ENCODE peak calls at places on chromosomes 1 and 21, in five cellular contexts. A is neuronal stem cell, Z is H1, V is mesendoderm, G is IMR-90. O is an unnamed sample.

GRCh38 chr1:65431111-65431705 is 10.7 kb downstream of the LEPR start:
- DNase-seq in A (no peak), V (peak; percentile 51), G (peak; percentile 55), Z (no peak), O (peak; percentile 51)

GRCh38 chr21:41742073-41742875 is 24.6 kb downstream of the RIPK4 start:
- DNase-seq in V (no peak), G (no peak), Z (no peak), A (no peak), O (no peak)

GRCh38 chr1:229940689-229941088 is 126.3 kb upstream of the GALNT2 start:
- DNase-seq in G (peak; percentile 6), Z (no peak), A (no peak), V (peak; percentile 19), O (no peak)

GRCh38 chr1:8377382-8377928 is 59.5 kb downstream of the SLC45A1 start:
- DNase-seq in V (no peak), G (no peak), Z (no peak), A (no peak), O (no peak)

GRCh38 chr21:33427051-33427450 is 23.8 kb downstream of the IFNGR2 start:
- DNase-seq in A (no peak), V (no peak), G (no peak), Z (no peak), O (no peak)

GRCh38 chr1:1891349-1892078 is 627 bp upstream of the GNB1 start:
- DNase-seq in Z (no peak), G (peak; percentile 45), A (peak; percentile 51), V (peak; percentile 67), O (peak; percentile 39)

GRCh38 chr1:119275145-119275929 is 93.2 kb upstream of the HAO2 start:
- DNase-seq in Z (no peak), A (peak; percentile 52), G (peak; percentile 67), V (peak; percentile 67), O (peak; percentile 56)

GRCh38 chr1:222043444-222044292 is 301.8 kb upstream of the DUSP10 start:
- DNase-seq in Z (no peak), V (no peak), A (no peak), G (peak; percentile 98), O (no peak)

GRCh38 chr1:2556277-2557145 is at the start of gene TNFRSF14:
- DNase-seq in V (no peak), G (peak; percentile 35), Z (no peak), A (no peak), O (peak; percentile 33)

GRCh38 chr1:233994112-233994511 is 89.6 kb downstream of the SLC35F3 start:
- DNase-seq in G (no peak), V (no peak), Z (no peak), A (no peak), O (no peak)

GRCh38 chr1:233998926-233999325 is 94.5 kb downstream of the SLC35F3 start:
- DNase-seq in G (no peak), A (no peak), V (no peak), Z (no peak), O (no peak)

GRCh38 chr1:233990486-233990885 is 86.0 kb downstream of the SLC35F3 start:
- DNase-seq in G (no peak), A (no peak), V (no peak), Z (no peak), O (no peak)

GRCh38 chr1:233988963-233989696 is 84.7 kb downstream of the SLC35F3 start:
- DNase-seq in Z (no peak), G (no peak), V (no peak), A (no peak), O (no peak)

DNA sequence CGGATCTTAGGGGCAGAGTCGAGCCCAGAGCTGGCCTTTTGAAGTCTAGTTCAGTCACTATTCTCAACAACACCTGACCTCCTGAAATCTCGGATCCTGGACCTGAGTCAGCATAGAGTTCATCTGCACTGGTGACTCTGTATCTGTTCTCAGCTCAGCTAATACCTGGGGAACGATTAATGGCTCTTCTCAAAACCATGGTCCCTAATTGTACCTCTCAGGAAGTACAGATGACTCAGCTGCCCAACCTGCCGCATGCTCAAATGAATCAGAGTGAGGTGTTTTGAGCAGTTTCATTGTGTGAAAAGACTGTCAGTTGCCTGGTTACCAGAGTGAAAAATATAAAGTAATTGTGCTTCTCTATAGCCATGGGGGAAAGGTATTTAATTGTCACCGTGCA is 89.2 kb downstream of the SLC35F3 start:
- DNase-seq in G (no peak), A (no peak), Z (no peak), V (peak; percentile 43), O (no peak)
- H3K4me3 ChIP-seq in G (no peak overlapping the region), A (no peak overlapping the region), Z (no peak overlapping the region), V (no peak overlapping the region), O (no peak overlapping the region)

GRCh38 chr1:203650012-203650836 is 23.6 kb downstream of the ATP2B4 start:
- DNase-seq in V (peak; percentile 95), G (peak; percentile 74), A (no peak), Z (peak; percentile 38), O (peak; percentile 94)
- H4K8ac ChIP-seq in V (no peak overlapping the region), G (peak overlapping the region; percentile 36), A (no peak overlapping the region), Z (peak overlapping the region; percentile 91), O (peak overlapping the region; percentile 31)

GRCh38 chr1:22258696-22259095 is 115.8 kb upstream of the WNT4 start:
- DNase-seq in G (peak; percentile 3), A (no peak), V (no peak), Z (no peak), O (no peak)

GRCh38 chr1:22254756-22255155 is 111.9 kb upstream of the WNT4 start:
- DNase-seq in Z (no peak), G (no peak), A (no peak), V (no peak), O (no peak)

GRCh38 chr1:22257286-22258275 is 114.7 kb upstream of the WNT4 start:
- DNase-seq in Z (no peak), V (no peak), G (no peak), A (no peak), O (no peak)

GRCh38 chr1:22255341-22256212 is 112.7 kb upstream of the WNT4 start:
- DNase-seq in A (no peak), Z (no peak), G (no peak), V (no peak), O (no peak)

GRCh38 chr1:22256213-22256512 is 113.3 kb upstream of the WNT4 start:
- DNase-seq in V (no peak), G (no peak), A (no peak), Z (no peak), O (no peak)
- H2BK120ac ChIP-seq in V (no peak overlapping the region), G (no peak overlapping the region), A (no peak overlapping the region), Z (no peak overlapping the region), O (no peak overlapping the region)

DNA sequence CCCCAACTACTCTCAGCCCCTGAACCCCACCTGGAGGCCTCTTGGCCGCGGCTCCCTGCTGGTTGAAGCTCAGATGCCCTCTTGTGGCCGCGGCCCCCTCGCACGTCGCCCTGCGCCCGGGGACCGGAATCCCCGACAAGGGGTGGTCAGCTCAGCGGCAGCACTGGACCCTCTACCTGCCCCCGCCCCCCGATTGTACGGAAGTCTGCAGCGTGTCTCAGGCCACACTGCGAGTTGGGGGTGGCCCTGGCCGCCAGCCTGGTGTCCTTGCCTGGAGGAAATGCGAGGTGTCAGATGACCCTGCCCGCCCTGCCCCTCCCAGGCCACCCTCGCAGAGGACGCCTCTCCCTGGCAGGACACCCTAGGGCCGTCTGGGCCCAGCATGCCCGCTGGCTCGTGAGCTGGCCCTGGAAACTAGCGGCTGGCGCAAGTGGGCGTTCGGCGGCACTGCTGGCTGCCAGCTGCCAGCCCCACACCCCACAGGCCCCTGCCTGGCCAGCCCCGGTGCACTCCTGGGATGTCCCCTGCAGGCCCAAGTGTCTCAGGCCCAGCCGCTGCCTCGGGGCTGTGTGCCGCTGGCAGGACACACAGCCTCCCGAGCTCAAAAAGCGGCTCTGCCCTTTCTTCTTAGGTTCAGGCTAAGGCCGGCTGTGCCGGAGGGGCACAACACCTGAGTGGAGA is 60.8 kb downstream of the EDN2 start:
- DNase-seq in G (no peak), Z (no peak), A (no peak), V (no peak), O (peak; percentile 57)
- H3K4me3 ChIP-seq in G (no peak overlapping the region), Z (no peak overlapping the region), A (no peak overlapping the region), V (no peak overlapping the region), O (no peak overlapping the region)

GRCh38 chr1:170535418-170535817 is 3.5 kb downstream of the GORAB start:
- DNase-seq in G (no peak), V (no peak), Z (no peak), A (no peak), O (no peak)

GRCh38 chr1:170534626-170535147 is 2.7 kb downstream of the GORAB start:
- DNase-seq in A (no peak), V (no peak), Z (no peak), G (no peak), O (no peak)

GRCh38 chr1:170533331-170533730 is 1.4 kb downstream of the GORAB start:
- DNase-seq in Z (no peak), G (peak; percentile 70), A (no peak), V (no peak), O (peak; percentile 8)

GRCh38 chr1:170531758-170532657 is at the start of gene GORAB:
- DNase-seq in Z (peak; percentile 60), A (peak; percentile 81), V (peak; percentile 97), G (peak; percentile 97), O (peak; percentile 90)

DNA sequence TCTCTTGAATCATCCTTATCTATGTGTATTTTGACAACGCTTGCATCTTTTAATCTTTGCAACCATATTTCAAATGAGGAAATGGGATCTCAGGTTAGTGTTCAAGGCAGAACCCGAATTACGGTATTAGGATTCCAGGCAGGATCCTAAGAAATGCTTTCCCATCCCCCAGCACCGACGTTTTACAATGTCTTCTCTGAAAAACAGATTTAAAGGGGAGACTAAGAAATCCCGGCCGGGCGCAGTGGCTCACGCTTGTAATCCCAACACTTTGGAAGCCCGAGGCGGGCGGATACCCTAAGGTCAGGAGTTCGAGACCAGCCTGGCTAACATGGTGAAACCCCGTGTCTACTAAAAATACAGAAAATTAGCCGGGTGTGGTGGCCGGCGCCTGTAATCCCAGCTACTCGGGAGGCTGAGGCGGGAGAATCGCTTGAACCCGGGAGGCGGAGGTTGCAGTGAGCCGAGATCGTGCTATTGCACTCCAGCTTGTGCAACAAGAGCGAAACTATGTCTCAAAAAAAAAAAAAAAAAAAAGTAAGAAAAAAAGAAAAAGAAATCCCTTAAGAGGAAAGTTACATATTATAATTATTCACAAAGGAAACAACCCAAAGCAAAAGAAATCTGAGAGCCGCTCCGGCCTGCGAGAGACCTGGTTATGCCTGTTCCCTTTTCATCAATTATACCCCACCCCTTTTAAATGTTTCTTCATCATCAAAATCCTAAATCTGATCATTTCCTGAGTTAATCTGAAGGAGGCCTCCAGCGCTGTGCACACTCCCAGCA is 801 bp upstream of the GORAB start:
- DNase-seq in Z (no peak), V (peak; percentile 9), G (no peak), A (no peak), O (peak; percentile 51)
- H4K8ac ChIP-seq in Z (peak overlapping the region; percentile 84), V (peak overlapping the region; percentile 14), G (peak overlapping the region; percentile 100), A (no peak overlapping the region), O (peak overlapping the region; percentile 98)

GRCh38 chr1:11429935-11430334 is 49.0 kb upstream of the DISP3 start:
- DNase-seq in G (no peak), Z (no peak), V (no peak), A (no peak), O (no peak)
- H2BK120ac ChIP-seq in G (no peak overlapping the region), Z (no peak overlapping the region), V (no peak overlapping the region), A (no peak overlapping the region), O (no peak overlapping the region)

GRCh38 chr1:61101461-61102440 is 19.4 kb downstream of the NFIA start:
- DNase-seq in V (no peak), G (no peak), Z (no peak), A (no peak), O (no peak)
- H3K4me3 ChIP-seq in V (no peak overlapping the region), G (no peak overlapping the region), Z (no peak overlapping the region), A (no peak overlapping the region), O (no peak overlapping the region)

DNA sequence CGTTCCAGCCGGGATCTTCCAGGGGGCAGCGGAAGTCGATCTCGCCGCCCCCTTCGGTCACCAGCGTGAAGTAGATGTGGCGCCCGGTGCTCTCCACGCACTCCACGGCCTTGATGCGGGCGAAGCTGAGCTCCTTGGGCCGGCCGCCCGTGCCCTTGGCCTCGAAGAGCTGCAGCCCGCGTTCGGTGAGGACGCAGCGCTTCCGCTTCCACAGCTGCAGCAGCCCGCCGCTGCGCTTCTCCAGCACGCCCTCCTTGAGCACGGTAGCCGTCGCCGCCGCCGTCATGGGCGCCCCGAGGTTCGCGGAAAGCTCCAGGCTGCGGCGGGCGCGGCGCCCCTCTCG is 516 bp downstream of the PHLDA3 start:
- DNase-seq in A (no peak), V (no peak), Z (no peak), G (no peak), O (peak; percentile 45)
- H4K8ac ChIP-seq in A (no peak overlapping the region), V (no peak overlapping the region), Z (peak overlapping the region; percentile 93), G (peak overlapping the region; percentile 77), O (peak overlapping the region; percentile 94)